ENCODE peak calls at places on chromosomes 6 and 20, in four cellular contexts. V is GM23338, C is PC-9, Q is fibroblast of lung. A is an unnamed sample.

GRCh38 chr6:52364480-52365166 is 2.7 kb downstream of the PAQR8 start:
- DNase-seq in V (no peak), C (no peak), Q (no peak), A (no peak)

GRCh38 chr20:64030371-64031134 is 5.4 kb upstream of the C20orf204 start:
- DNase-seq in V (no peak), C (no peak), Q (no peak), A (no peak)

GRCh38 chr6:14273196-14273595 is 155.6 kb downstream of the CD83 start:
- DNase-seq in V (peak; percentile 76), C (no peak), Q (no peak), A (no peak)

GRCh38 chr6:168916576-168917207 is 337.0 kb downstream of the THBS2 start:
- DNase-seq in V (no peak), C (no peak), Q (peak; percentile 47), A (no peak)

GRCh38 chr6:96075826-96076225 is 60.1 kb downstream of the FUT9 start:
- DNase-seq in V (no peak), C (no peak), Q (peak; percentile 52), A (no peak)

GRCh38 chr6:128124713-128125112 is 223.9 kb upstream of the THEMIS start:
- DNase-seq in V (no peak), C (no peak), Q (peak; percentile 43), A (peak; percentile 69)

GRCh38 chr6:113343940-113344339 is 513.2 kb upstream of the MARCKS start:
- DNase-seq in V (no peak), C (no peak), Q (no peak), A (no peak)

GRCh38 chr6:89385156-89385667 is 26.9 kb downstream of the RRAGD start:
- DNase-seq in V (no peak), C (peak; percentile 56), Q (peak; percentile 72), A (no peak)

GRCh38 chr6:105504660-105505059 is 101.8 kb upstream of the PREP start:
- DNase-seq in V (no peak), C (no peak), Q (no peak), A (no peak)

GRCh38 chr20:24470031-24470781 is 777 bp downstream of the SYNDIG1 start:
- DNase-seq in V (peak; percentile 50), C (no peak), Q (peak; percentile 22), A (no peak)
- TF ChIP-seq EZH2 in V (peak; percentile 76), C (no peak), Q (peak; percentile 84), A (peak; percentile 70)

DNA sequence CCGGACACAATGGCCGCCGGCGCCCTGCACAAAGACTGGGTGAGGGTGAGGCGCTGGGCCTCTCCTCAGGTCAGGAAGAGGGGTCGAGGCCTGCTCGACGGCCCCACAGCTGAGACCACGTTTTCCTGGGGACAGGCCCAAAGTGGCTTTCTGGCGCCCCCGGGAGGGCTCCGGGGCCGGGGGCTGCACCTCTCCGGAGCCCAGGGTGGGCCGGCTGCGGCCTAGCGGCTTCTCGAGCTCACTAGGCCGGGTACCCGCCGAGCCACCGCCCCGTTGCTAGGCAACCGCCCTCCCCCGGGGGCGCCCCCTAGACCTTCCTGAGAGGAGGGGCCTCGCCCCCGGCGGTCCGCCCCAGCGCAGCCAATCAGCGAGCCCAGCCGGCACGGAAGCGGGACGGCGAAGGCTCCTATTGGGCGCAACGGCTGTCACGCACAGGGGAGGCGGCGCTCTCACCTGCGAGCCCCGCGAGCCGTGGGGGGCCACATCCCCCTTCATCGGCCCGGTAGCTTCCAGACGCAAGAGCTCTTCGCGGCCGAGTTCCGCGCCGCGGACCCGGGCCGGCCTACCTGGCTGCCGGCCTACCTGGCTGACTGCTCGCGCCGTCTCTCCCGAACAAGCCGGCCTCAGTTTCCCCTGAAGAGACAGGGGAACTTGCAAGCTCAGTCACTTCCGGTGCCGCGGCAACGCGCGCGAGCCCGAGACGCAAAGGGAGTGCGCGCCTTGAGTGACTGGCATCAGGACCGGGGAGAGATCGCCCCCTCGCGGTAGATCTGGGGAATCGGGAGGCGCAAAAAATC is 812 bp upstream of the BCL2L1 start:
- DNase-seq in V (peak; percentile 100), C (peak; percentile 86), Q (peak; percentile 98), A (peak; percentile 99)
- TF ChIP-seq EZH2 in V (no peak), C (no peak), Q (no peak), A (no peak)

GRCh38 chr20:18058661-18059467 is 1.1 kb upstream of the OVOL2 start:
- DNase-seq in V (peak; percentile 90), C (peak; percentile 81), Q (no peak), A (no peak)
- TF ChIP-seq EZH2 in V (no peak), C (no peak), Q (peak; percentile 80), A (peak; percentile 71)

GRCh38 chr6:35043381-35043780 is 97.8 kb downstream of the TCP11 start:
- DNase-seq in V (no peak), C (no peak), Q (no peak), A (no peak)
- TF ChIP-seq EZH2 in V (no peak), C (no peak), Q (no peak), A (no peak)

GRCh38 chr20:45470262-45470931 is 844 bp downstream of the WFDC2 start:
- DNase-seq in V (peak; percentile 68), C (peak; percentile 63), Q (peak; percentile 5), A (no peak)
- TF ChIP-seq EZH2 in V (no peak), C (no peak), Q (peak; percentile 51), A (no peak)

DNA sequence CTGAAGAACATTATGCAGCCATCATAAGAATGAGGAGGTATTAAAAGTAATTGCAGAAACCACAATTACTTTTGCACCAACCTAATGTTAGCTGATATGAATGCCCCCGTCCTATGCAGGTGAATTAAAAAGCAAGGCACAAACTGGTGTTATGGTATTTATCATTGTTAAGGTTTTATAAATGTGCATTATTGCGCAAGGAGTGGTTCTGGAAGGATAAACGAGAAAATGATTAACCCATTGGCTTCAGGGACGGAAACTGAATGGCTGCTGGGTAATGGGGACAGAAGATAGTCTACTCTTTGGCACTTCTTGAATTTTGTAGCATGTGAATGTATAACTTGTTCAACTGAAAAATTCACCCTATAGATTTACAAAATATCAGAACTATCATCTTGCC is 148.6 kb upstream of the SALL4 start:
- DNase-seq in V (no peak), C (no peak), Q (no peak), A (no peak)
- TF ChIP-seq EZH2 in V (no peak), C (no peak), Q (no peak), A (no peak)

GRCh38 chr20:17844549-17845298 is 123.9 kb downstream of the SNX5 start:
- DNase-seq in V (no peak), C (no peak), Q (no peak), A (no peak)
- TF ChIP-seq EZH2 in V (no peak), C (no peak), Q (no peak), A (no peak)

GRCh38 chr6:151807513-151808330 is at the start of gene ESR1:
- DNase-seq in V (peak; percentile 89), C (no peak), Q (no peak), A (no peak)

GRCh38 chr6:151806757-151807512 is 547 bp upstream of the ESR1 start:
- DNase-seq in V (peak; percentile 16), C (no peak), Q (peak; percentile 13), A (no peak)

GRCh38 chr6:151804585-151805285 is 2.7 kb upstream of the ESR1 start:
- DNase-seq in V (no peak), C (no peak), Q (no peak), A (no peak)

GRCh38 chr6:151803743-151804142 is 3.7 kb upstream of the ESR1 start:
- DNase-seq in V (no peak), C (no peak), Q (no peak), A (peak; percentile 29)

GRCh38 chr6:151805286-151805840 is 2.1 kb upstream of the ESR1 start:
- DNase-seq in V (peak; percentile 6), C (no peak), Q (no peak), A (no peak)
- TF ChIP-seq EZH2 in V (no peak), C (no peak), Q (no peak), A (no peak)

GRCh38 chr20:33410081-33410742 is 8.9 kb upstream of the CDK5RAP1 start:
- DNase-seq in V (no peak), C (no peak), Q (no peak), A (no peak)
- TF ChIP-seq EZH2 in V (no peak), C (no peak), Q (no peak), A (no peak)

GRCh38 chr6:98847767-98848538 is 13.6 kb downstream of the POU3F2 start:
- DNase-seq in V (peak; percentile 76), C (no peak), Q (no peak), A (no peak)
- TF ChIP-seq EZH2 in V (peak; percentile 15), C (no peak), Q (peak; percentile 86), A (no peak)